ENCODE peak calls at places on chromosomes 16 and 17, in eight cellular contexts. Z is astrocyte of the cerebellum; Y is tibial artery; N is activated B cell treated with CpG ODN at 0.5 μM for 24 hours; L is CD8-positive, alpha-beta T cell; K is transverse colon; Q is IMR-90; D is coronary artery. U is an unnamed sample.

GRCh38 chr17:9239821-9240658 is 218.7 kb downstream of the NTN1 start:
- DNase-seq in N (peak; percentile 75), Z (no peak), L (peak; percentile 60), Q (peak; percentile 39), D (peak; percentile 91), K (peak; percentile 78), Y (peak; percentile 87), U (peak; percentile 95)

GRCh38 chr16:83176802-83177201 is 550.0 kb downstream of the CDH13 start:
- DNase-seq in L (no peak), K (no peak), N (no peak), Y (no peak), D (no peak), Z (no peak), Q (no peak), U (no peak)

GRCh38 chr16:63613701-63614100 is 1508.2 kb downstream of the CDH11 start:
- DNase-seq in Z (peak; percentile 27), D (no peak), L (no peak), N (no peak), Y (no peak), K (no peak), Q (peak; percentile 4), U (no peak)

GRCh38 chr16:11232852-11233726 is 22.9 kb downstream of the SOCS1 start:
- DNase-seq in Q (no peak), D (no peak), N (peak; percentile 52), Z (no peak), Y (peak; percentile 24), K (peak; percentile 73), L (peak; percentile 82), U (peak; percentile 81)

GRCh38 chr16:8851761-8852403 is 16.9 kb downstream of the CARHSP1 start:
- DNase-seq in L (no peak), Q (no peak), Y (no peak), D (no peak), N (no peak), Z (no peak), K (no peak), U (peak; percentile 21)

GRCh38 chr16:85800321-85800669 is 800 bp downstream of the COX4I1 start:
- DNase-seq in Y (no peak), N (no peak), D (no peak), K (no peak), Z (no peak), L (no peak), Q (no peak), U (no peak)

GRCh38 chr17:77320046-77320445 is 179.3 kb downstream of the SEC14L1 start:
- DNase-seq in Z (no peak), K (peak; percentile 32), N (no peak), D (no peak), L (no peak), Y (peak; percentile 63), Q (peak; percentile 63), U (no peak)

GRCh38 chr16:2250652-2251280 is 621 bp downstream of the ECI1 start:
- DNase-seq in Y (no peak), D (no peak), L (peak; percentile 35), Q (no peak), Z (no peak), K (peak; percentile 68), N (no peak), U (no peak)

GRCh38 chr16:87843678-87844373 is 25.5 kb downstream of the SLC7A5 start:
- DNase-seq in Z (no peak), L (no peak), Y (no peak), N (no peak), Q (no peak), D (no peak), K (no peak), U (no peak)

GRCh38 chr17:72850410-72850809 is 242.1 kb downstream of the SLC39A11 start:
- DNase-seq in Q (peak; percentile 84), L (no peak), N (no peak), Z (peak; percentile 15), D (no peak), K (no peak), Y (no peak), U (no peak)

GRCh38 chr17:37446027-37446426 is 39.3 kb downstream of the TADA2A start:
- DNase-seq in Z (peak; percentile 93), Q (no peak), D (no peak), K (no peak), Y (no peak), L (no peak), N (no peak), U (peak; percentile 46)

GRCh38 chr17:36529121-36529520 is 5.5 kb downstream of the MYO19 start:
- DNase-seq in L (no peak), K (no peak), Y (no peak), N (no peak), Z (no peak), Q (peak; percentile 75), D (no peak), U (no peak)

DNA sequence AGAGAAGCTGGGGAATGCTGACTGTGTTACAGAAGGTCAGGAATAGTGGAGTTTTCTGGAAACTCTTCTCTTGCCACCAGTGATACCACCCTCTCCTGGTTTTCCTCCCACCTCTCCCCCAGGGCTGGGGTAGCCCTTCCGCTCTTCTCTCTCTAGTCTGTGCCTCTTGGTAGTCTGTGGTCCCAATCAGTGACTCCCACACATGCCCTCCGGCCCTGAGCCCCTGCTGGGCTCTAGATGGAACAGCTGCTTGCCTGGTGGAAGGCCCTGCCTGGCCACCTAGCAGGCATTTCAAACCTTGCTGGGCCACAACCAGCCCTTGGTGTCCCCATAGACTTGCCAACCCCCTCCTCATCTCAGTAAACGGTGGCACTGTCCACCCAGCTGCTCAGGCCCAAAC is 15.2 kb upstream of the MTSS2 start:
- DNase-seq in K (no peak), L (no peak), D (no peak), Z (no peak), Q (no peak), Y (no peak), N (no peak), U (no peak)
- TF ChIP-seq CTCF in K (no peak), L (no peak), D (no peak), Z (peak; percentile 5), Q (no peak), Y (no peak), N (no peak), U (no peak)

GRCh38 chr16:57797526-57798266 is 4.6 kb downstream of the KIFC3 start:
- DNase-seq in N (no peak), K (no peak), Z (no peak), Y (no peak), Q (no peak), D (no peak), L (no peak), U (no peak)
- TF ChIP-seq CTCF in N (no peak), K (no peak), Z (no peak), Y (no peak), Q (no peak), D (no peak), L (no peak), U (no peak)

GRCh38 chr17:65797101-65797500 is 235.7 kb upstream of the AXIN2 start:
- DNase-seq in Z (no peak), Y (no peak), N (no peak), D (no peak), Q (peak; percentile 4), K (no peak), L (no peak), U (no peak)

GRCh38 chr17:65800655-65801054 is 239.2 kb upstream of the AXIN2 start:
- DNase-seq in Q (no peak), D (no peak), Z (no peak), L (no peak), K (no peak), Y (no peak), N (no peak), U (no peak)

GRCh38 chr17:65799454-65799853 is 238.0 kb upstream of the AXIN2 start:
- DNase-seq in L (no peak), Q (no peak), N (no peak), D (no peak), K (no peak), Y (no peak), Z (no peak), U (no peak)

GRCh38 chr17:65799869-65800268 is 238.4 kb upstream of the AXIN2 start:
- DNase-seq in N (no peak), D (no peak), K (no peak), Q (peak; percentile 28), Z (no peak), L (no peak), Y (no peak), U (no peak)

DNA sequence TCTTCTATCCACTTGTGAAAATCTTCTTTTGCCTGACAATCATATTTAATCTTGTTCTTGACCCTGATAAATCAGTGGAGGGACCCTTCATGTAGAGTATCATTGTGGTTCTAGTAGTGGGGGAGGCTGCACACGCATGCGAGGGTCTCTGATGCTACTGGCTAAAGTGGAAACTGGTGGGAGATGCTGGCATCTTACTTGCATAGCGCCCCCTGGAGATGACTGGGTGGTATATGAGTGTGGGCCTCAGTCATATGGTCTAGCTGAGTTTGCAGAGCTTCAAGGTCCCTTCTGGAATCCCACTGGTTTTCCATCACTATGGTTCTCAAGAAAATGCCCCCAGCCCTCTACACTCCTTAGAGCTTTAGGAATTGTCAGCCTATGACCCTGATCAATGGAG is 236.4 kb upstream of the AXIN2 start:
- DNase-seq in D (no peak), Z (no peak), Q (no peak), K (no peak), N (no peak), L (peak; percentile 32), Y (no peak), U (no peak)
- TF ChIP-seq CTCF in D (no peak), Z (peak; percentile 14), Q (no peak), K (no peak), N (no peak), L (peak; percentile 42), Y (no peak), U (peak; percentile 6)

GRCh38 chr16:49281843-49282642 is 405 bp upstream of the CBLN1 start:
- DNase-seq in L (peak; percentile 17), K (peak; percentile 91), N (no peak), Q (peak; percentile 16), D (no peak), Y (peak; percentile 56), Z (no peak), U (peak; percentile 91)
- TF ChIP-seq CTCF in L (no peak), K (peak; percentile 52), N (no peak), Q (no peak), D (no peak), Y (no peak), Z (no peak), U (no peak)

GRCh38 chr16:24288516-24288915 is 32.4 kb downstream of the CACNG3 start:
- DNase-seq in N (no peak), K (no peak), Y (no peak), L (no peak), D (no peak), Z (no peak), Q (no peak), U (no peak)
- TF ChIP-seq CTCF in N (no peak), K (no peak), Y (no peak), L (no peak), D (no peak), Z (no peak), Q (no peak), U (no peak)

GRCh38 chr16:12392585-12393089 is 411.1 kb downstream of the CPPED1 start:
- DNase-seq in N (no peak), Q (no peak), K (peak; percentile 10), Y (peak; percentile 41), L (no peak), D (no peak), Z (no peak), U (no peak)
- TF ChIP-seq CTCF in N (no peak), Q (peak; percentile 7), K (no peak), Y (no peak), L (no peak), D (no peak), Z (peak; percentile 38), U (no peak)

U was measured in GM13976.